ENCODE peak calls at places on chromosome 13, in six cellular contexts. O is heart right ventricle, G is A673, F is cardiac muscle cell, E is hepatocyte, A is breast epithelium. B is an unnamed sample.

GRCh38 chr13:27379694-27380596 is 44.5 kb upstream of the GTF3A start:
- DNase-seq in O (peak), G (peak), F (peak), E (peak), A (no peak), B (peak)

GRCh38 chr13:43426355-43426754 is 360.4 kb downstream of the ENOX1 start:
- DNase-seq in O (no peak), G (no peak), F (no peak), E (no peak), A (no peak), B (no peak)

GRCh38 chr13:25819856-25820530 is 231.8 kb downstream of the SHISA2 start:
- DNase-seq in O (peak), G (no peak), F (no peak), E (peak), A (no peak), B (no peak)

GRCh38 chr13:83168575-83168974 is 713.7 kb downstream of the SLITRK1 start:
- DNase-seq in O (no peak), G (no peak), F (no peak), E (no peak), A (no peak), B (no peak)

GRCh38 chr13:99979453-99980200 is 2.0 kb upstream of the ZIC2 start:
- DNase-seq in O (no peak), G (peak), F (peak), E (peak), A (no peak), B (no peak)

GRCh38 chr13:99590519-99591011 is 89.3 kb downstream of the TM9SF2 start:
- DNase-seq in O (no peak), G (no peak), F (no peak), E (no peak), A (no peak), B (peak)

GRCh38 chr13:100274942-100275506 is 186.1 kb downstream of the PCCA start:
- DNase-seq in O (no peak), G (no peak), F (no peak), E (no peak), A (no peak), B (no peak)

GRCh38 chr13:108346376-108346775 is 76.9 kb downstream of the TNFSF13B start:
- DNase-seq in O (no peak), G (no peak), F (no peak), E (peak), A (no peak), B (no peak)

GRCh38 chr13:47025791-47026419 is 129.1 kb upstream of the HTR2A start:
- DNase-seq in O (no peak), G (no peak), F (no peak), E (no peak), A (no peak), B (no peak)

GRCh38 chr13:91135949-91136348 is 211.5 kb upstream of the MIR17HG start:
- DNase-seq in O (no peak), G (peak), F (no peak), E (no peak), A (no peak), B (no peak)

GRCh38 chr13:60164490-60164889 is 762 bp upstream of the DIAPH3 start:
- DNase-seq in O (no peak), G (no peak), F (no peak), E (no peak), A (no peak), B (no peak)

GRCh38 chr13:62704795-62705329 is 1289.2 kb upstream of the PCDH20 start:
- DNase-seq in O (no peak), G (no peak), F (no peak), E (no peak), A (no peak), B (no peak)

GRCh38 chr13:24923305-24923640 is 159.3 kb downstream of the RNF17 start:
- DNase-seq in O (no peak), G (no peak), F (no peak), E (peak), A (no peak), B (peak)

GRCh38 chr13:29503041-29503837 is 92.2 kb downstream of the SLC7A1 start:
- DNase-seq in O (no peak), G (peak), F (no peak), E (peak), A (no peak), B (no peak)

GRCh38 chr13:23748109-23748508 is 141.1 kb downstream of the MIPEP start:
- DNase-seq in O (no peak), G (no peak), F (no peak), E (no peak), A (no peak), B (no peak)

GRCh38 chr13:72990883-72991282 is 67.9 kb upstream of the KLF5 start:
- DNase-seq in O (no peak), G (no peak), F (no peak), E (no peak), A (no peak), B (no peak)

GRCh38 chr13:95298971-95299627 is 2.2 kb downstream of the ABCC4 start:
- DNase-seq in O (no peak), G (no peak), F (no peak), E (no peak), A (no peak), B (peak)

GRCh38 chr13:29081036-29081435 is 260.9 kb downstream of the MTUS2 start:
- DNase-seq in O (no peak), G (peak), F (no peak), E (no peak), A (no peak), B (no peak)

GRCh38 chr13:44311011-44311481 is 62.6 kb upstream of the SERP2 start:
- DNase-seq in O (no peak), G (no peak), F (no peak), E (no peak), A (peak), B (no peak)

GRCh38 chr13:46735425-46735824 is 61.5 kb downstream of the ESD start:
- DNase-seq in O (no peak), G (no peak), F (no peak), E (no peak), A (no peak), B (no peak)

GRCh38 chr13:24506698-24507335 is 5.8 kb downstream of the PARP4 start:
- DNase-seq in O (no peak), G (no peak), F (no peak), E (no peak), A (no peak), B (no peak)

GRCh38 chr13:50805805-50806204 is 37.7 kb downstream of the DLEU7 start:
- DNase-seq in O (no peak), G (peak), F (no peak), E (no peak), A (no peak), B (no peak)

GRCh38 chr13:98541211-98541610 is 35.7 kb downstream of the STK24 start:
- DNase-seq in O (no peak), G (no peak), F (no peak), E (no peak), A (no peak), B (no peak)

GRCh38 chr13:62119739-62120700 is 704.4 kb upstream of the PCDH20 start:
- DNase-seq in O (no peak), G (peak), F (peak), E (peak), A (no peak), B (no peak)

GRCh38 chr13:42239644-42240043 is 32.3 kb upstream of the AKAP11 start:
- DNase-seq in O (no peak), G (no peak), F (no peak), E (no peak), A (no peak), B (peak)

GRCh38 chr13:50133277-50133953 is 118.2 kb downstream of the KCNRG start:
- DNase-seq in O (no peak), G (no peak), F (no peak), E (no peak), A (no peak), B (no peak)

GRCh38 chr13:30593001-30593400 is 24.7 kb upstream of the USPL1 start:
- DNase-seq in O (no peak), G (no peak), F (no peak), E (no peak), A (no peak), B (no peak)

GRCh38 chr13:87671031-87671823 is at the start of gene SLITRK5:
- DNase-seq in O (peak), G (peak), F (peak), E (peak), A (peak), B (peak)

GRCh38 chr13:35514166-35514565 is 37.7 kb upstream of the MAB21L1 start:
- DNase-seq in O (no peak), G (no peak), F (no peak), E (no peak), A (no peak), B (no peak)

GRCh38 chr13:41059466-41059865 is 1.8 kb upstream of the WBP4 start:
- DNase-seq in O (no peak), G (peak), F (no peak), E (no peak), A (no peak), B (no peak)

GRCh38 chr13:109208522-109208921 is 577.9 kb downstream of the IRS2 start:
- DNase-seq in O (no peak), G (no peak), F (no peak), E (no peak), A (no peak), B (no peak)

GRCh38 chr13:45042539-45042938 is 53.2 kb downstream of the GPALPP1 start:
- DNase-seq in O (no peak), G (no peak), F (no peak), E (no peak), A (no peak), B (no peak)

GRCh38 chr13:82963466-82963865 is 918.8 kb downstream of the SLITRK1 start:
- DNase-seq in O (no peak), G (no peak), F (no peak), E (no peak), A (no peak), B (peak)

GRCh38 chr13:48151343-48151742 is 56.4 kb upstream of the MED4 start:
- DNase-seq in O (no peak), G (no peak), F (no peak), E (no peak), A (no peak), B (no peak)

GRCh38 chr13:30874111-30874510 is 32.0 kb upstream of the MEDAG start:
- DNase-seq in O (no peak), G (no peak), F (no peak), E (no peak), A (no peak), B (no peak)

GRCh38 chr13:100210966-100211710 is 122.2 kb downstream of the PCCA start:
- DNase-seq in O (no peak), G (no peak), F (no peak), E (no peak), A (no peak), B (peak)

GRCh38 chr13:59211636-59212035 is 952.1 kb downstream of the DIAPH3 start:
- DNase-seq in O (no peak), G (no peak), F (no peak), E (no peak), A (no peak), B (no peak)

GRCh38 chr13:102892504-102892903 is 46.7 kb downstream of the ERCC5 start:
- DNase-seq in O (no peak), G (no peak), F (no peak), E (no peak), A (no peak), B (no peak)

GRCh38 chr13:33132644-33133440 is 116.6 kb downstream of the KL start:
- DNase-seq in O (no peak), G (no peak), F (no peak), E (no peak), A (no peak), B (no peak)

GRCh38 chr13:111033172-111034133 is 81.7 kb upstream of the ARHGEF7 start:
- DNase-seq in O (no peak), G (no peak), F (no peak), E (no peak), A (no peak), B (no peak)
- TF ChIP-seq CTCF in O (no peak), G (no peak), F (no peak), E (no peak), A (no peak), B (no peak)

GRCh38 chr13:51892657-51893056 is 30.9 kb downstream of the CCDC70 start:
- DNase-seq in O (no peak), G (no peak), F (no peak), E (no peak), A (no peak), B (no peak)

GRCh38 chr13:51894239-51894638 is 32.5 kb downstream of the CCDC70 start:
- DNase-seq in O (no peak), G (peak), F (no peak), E (no peak), A (no peak), B (no peak)

GRCh38 chr13:51900471-51900870 is 38.7 kb downstream of the CCDC70 start:
- DNase-seq in O (no peak), G (no peak), F (no peak), E (no peak), A (no peak), B (no peak)

GRCh38 chr13:51895906-51896888 is 34.4 kb downstream of the CCDC70 start:
- DNase-seq in O (peak), G (peak), F (peak), E (peak), A (no peak), B (peak)
- TF ChIP-seq CTCF in O (peak), G (peak), F (peak), E (peak), A (peak), B (peak)

DNA sequence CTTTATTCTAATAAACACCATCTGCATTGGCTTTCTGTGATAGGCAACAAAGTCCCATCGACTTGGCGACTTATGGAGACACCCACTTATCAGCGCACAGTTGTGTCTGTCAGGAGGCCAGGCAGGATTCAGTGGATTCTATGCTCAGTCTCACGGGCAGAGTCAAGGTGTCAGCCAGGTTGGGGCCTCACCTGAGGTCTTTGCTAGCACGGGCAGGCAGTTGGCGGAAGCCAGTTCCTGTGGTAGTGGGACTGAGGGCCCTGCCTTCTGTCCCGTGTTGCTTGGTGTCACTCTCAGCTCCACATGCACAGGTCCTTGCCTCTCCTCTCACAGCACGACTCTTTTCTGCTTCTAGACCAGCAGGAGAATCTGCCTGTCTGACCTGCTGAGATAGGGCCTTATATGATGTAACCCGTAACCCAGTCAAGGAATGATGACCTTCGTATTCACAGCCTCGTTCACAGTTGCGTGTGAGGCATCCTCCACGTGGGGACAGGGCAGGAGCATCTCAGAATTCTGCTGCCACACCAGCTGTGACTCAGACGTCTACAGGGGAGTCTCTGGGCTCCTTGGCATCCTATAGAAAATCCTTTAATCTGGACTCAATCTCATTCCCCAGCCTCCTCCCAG is 10.0 kb downstream of the CUL4A start:
- DNase-seq in O (no peak), G (no peak), F (no peak), E (peak), A (no peak), B (peak)
- TF ChIP-seq CTCF in O (no peak), G (no peak), F (no peak), E (no peak), A (no peak), B (no peak)

GRCh38 chr13:93169980-93170379 is 56.6 kb upstream of the GPC6 start:
- DNase-seq in O (no peak), G (no peak), F (no peak), E (peak), A (no peak), B (peak)

GRCh38 chr13:93173656-93174055 is 53.0 kb upstream of the GPC6 start:
- DNase-seq in O (no peak), G (no peak), F (no peak), E (no peak), A (no peak), B (no peak)

GRCh38 chr13:93174260-93174659 is 52.3 kb upstream of the GPC6 start:
- DNase-seq in O (no peak), G (no peak), F (no peak), E (no peak), A (no peak), B (no peak)

GRCh38 chr13:93172109-93172508 is 54.5 kb upstream of the GPC6 start:
- DNase-seq in O (no peak), G (peak), F (no peak), E (no peak), A (no peak), B (no peak)
- TF ChIP-seq CTCF in O (no peak), G (peak), F (no peak), E (no peak), A (no peak), B (peak)

DNA sequence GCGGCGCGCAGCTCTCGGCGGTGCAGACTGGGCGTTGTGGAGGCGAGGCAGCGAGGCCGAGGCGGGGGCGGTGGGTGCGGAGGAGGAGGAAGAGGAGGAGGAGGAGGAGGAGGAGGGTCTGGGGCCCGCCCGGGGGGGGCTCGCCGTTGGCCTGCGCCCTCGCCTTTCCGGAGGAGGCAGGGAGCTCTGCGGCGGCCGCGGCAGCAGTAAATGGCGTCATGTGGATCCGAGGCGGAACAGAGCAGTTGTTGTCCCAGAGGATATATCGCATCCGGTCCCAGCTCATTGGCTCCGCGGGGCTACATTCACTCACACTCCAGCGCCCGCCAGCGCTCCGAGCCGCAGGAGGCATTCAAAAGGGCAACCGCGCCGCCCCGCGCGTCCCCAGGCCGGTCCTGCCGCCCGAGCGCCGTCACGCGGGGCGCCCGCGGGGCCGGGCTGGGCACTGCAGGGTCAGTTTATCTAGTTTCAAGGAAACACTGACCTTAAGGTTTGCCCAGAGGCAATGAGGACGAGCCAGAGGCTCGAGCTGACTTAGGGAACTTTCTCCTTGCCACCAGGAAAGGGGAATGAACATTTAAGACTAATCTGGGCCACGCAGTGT is at the start of gene SPRY2:
- DNase-seq in O (peak), G (peak), F (peak), E (peak), A (peak), B (peak)
- TF ChIP-seq CTCF in O (peak), G (no peak), F (no peak), E (peak), A (peak), B (peak)

DNA sequence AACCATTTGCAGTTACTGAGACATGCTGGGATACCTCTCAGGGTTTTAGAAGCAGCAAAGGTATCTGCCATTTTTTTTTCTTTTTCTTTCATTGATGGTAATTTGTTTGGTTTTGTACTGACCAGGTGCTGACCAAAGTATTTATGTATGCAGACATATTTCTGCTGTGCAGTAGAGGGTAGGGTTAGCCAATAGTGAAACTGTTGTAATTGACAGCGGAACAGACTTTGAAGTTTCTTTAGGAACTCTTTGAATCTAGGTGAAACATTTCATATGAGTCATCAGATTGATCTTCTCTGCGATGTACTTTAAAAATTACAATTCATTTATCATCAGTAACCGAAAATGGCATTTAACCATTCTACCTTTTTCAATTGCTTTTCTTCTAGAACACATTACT is 63.0 kb downstream of the ITGBL1 start:
- DNase-seq in O (no peak), G (no peak), F (no peak), E (no peak), A (no peak), B (no peak)
- TF ChIP-seq CTCF in O (no peak), G (no peak), F (no peak), E (no peak), A (no peak), B (no peak)

DNA sequence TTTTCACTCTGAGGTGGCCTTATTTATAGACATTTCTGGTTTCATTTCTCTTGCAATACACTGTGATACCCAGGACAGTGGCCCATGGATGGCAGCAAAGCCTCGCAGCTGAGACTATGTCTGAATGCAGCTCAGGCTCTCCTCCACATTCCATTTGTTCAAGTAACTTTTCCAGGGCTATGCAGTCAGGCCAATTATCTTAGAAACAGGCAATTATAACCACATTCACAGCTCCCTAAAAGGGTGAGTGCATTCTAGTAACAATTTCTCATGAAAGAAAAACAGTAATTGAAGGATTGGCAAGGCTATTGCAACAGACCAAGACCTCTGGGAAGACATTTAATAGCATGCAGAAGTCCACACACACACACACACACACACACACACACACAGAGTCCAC is 264.0 kb downstream of the TBC1D4 start:
- DNase-seq in O (no peak), G (peak), F (peak), E (no peak), A (no peak), B (peak)
- TF ChIP-seq CTCF in O (no peak), G (peak), F (no peak), E (no peak), A (no peak), B (no peak)

DNA sequence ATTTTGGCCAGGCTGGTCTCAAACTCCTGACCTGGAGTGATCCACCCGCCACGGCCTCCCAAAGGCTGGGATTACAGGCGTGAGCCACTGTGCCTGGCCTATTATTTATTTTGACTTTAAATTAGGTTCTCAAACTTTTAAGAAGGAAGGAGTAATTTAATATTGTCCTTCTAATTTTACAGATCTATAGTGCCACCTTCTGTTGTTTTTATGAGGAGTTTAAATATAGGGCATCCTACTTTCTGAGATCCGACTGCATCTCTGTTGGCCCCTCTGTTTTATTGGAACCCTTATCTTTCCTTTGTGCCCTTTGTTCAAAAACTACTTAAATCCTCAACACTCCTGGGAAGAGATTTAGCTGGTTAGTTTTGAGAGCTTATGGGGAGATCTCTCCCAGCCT is 25.4 kb upstream of the ZMYM5 start:
- DNase-seq in O (no peak), G (peak), F (no peak), E (no peak), A (no peak), B (peak)
- TF ChIP-seq CTCF in O (peak), G (peak), F (peak), E (peak), A (no peak), B (peak)